ENCODE peak calls at places on chromosomes 11 and 22, in seven cellular contexts. One of them, this sample, is unnamed.

GRCh38 chr11:96154802-96155520 is 188.0 kb downstream of the MAML2 start:
- ATAC-seq in heart left ventricle: no peak
- ATAC-seq in lung: no peak
- ATAC-seq in left lung: no peak
- ATAC-seq in CD8-positive, alpha-beta T cell: no peak
- ATAC-seq in pancreas: no peak
- ATAC-seq in thoracic aorta: no peak
- ATAC-seq in this sample: no peak

GRCh38 chr11:34266090-34266912 is 91.5 kb downstream of the ABTB2 start:
- ATAC-seq in heart left ventricle: peak
- ATAC-seq in lung: peak
- ATAC-seq in left lung: peak
- ATAC-seq in CD8-positive, alpha-beta T cell: no peak
- ATAC-seq in pancreas: no peak
- ATAC-seq in thoracic aorta: peak
- ATAC-seq in this sample: peak

GRCh38 chr11:64734786-64735761 is 8.9 kb downstream of the RASGRP2 start:
- ATAC-seq in heart left ventricle: peak
- ATAC-seq in lung: no peak
- ATAC-seq in left lung: no peak
- ATAC-seq in CD8-positive, alpha-beta T cell: no peak
- ATAC-seq in pancreas: no peak
- ATAC-seq in thoracic aorta: no peak
- ATAC-seq in this sample: no peak

GRCh38 chr11:76543006-76543703 is 98.3 kb downstream of the EMSY start:
- ATAC-seq in heart left ventricle: peak
- ATAC-seq in lung: no peak
- ATAC-seq in left lung: no peak
- ATAC-seq in CD8-positive, alpha-beta T cell: no peak
- ATAC-seq in pancreas: no peak
- ATAC-seq in thoracic aorta: no peak
- ATAC-seq in this sample: no peak

GRCh38 chr22:42022162-42022847 is 23.7 kb downstream of the WBP2NL start:
- ATAC-seq in heart left ventricle: no peak
- ATAC-seq in lung: no peak
- ATAC-seq in left lung: peak
- ATAC-seq in CD8-positive, alpha-beta T cell: no peak
- ATAC-seq in pancreas: no peak
- ATAC-seq in thoracic aorta: no peak
- ATAC-seq in this sample: no peak

GRCh38 chr11:19934828-19935259 is 222.2 kb downstream of the NAV2 start:
- ATAC-seq in heart left ventricle: peak
- ATAC-seq in lung: no peak
- ATAC-seq in left lung: peak
- ATAC-seq in CD8-positive, alpha-beta T cell: no peak
- ATAC-seq in pancreas: no peak
- ATAC-seq in thoracic aorta: no peak
- ATAC-seq in this sample: peak

GRCh38 chr11:34355726-34356125 is 2.1 kb downstream of the ABTB2 start:
- ATAC-seq in heart left ventricle: no peak
- ATAC-seq in lung: no peak
- ATAC-seq in left lung: no peak
- ATAC-seq in CD8-positive, alpha-beta T cell: no peak
- ATAC-seq in pancreas: no peak
- ATAC-seq in thoracic aorta: no peak
- ATAC-seq in this sample: no peak

GRCh38 chr22:20221421-20222340 is 46.4 kb downstream of the RTN4R start:
- ATAC-seq in heart left ventricle: peak
- ATAC-seq in lung: no peak
- ATAC-seq in left lung: peak
- ATAC-seq in CD8-positive, alpha-beta T cell: no peak
- ATAC-seq in pancreas: peak
- ATAC-seq in thoracic aorta: no peak
- ATAC-seq in this sample: no peak

GRCh38 chr11:59199546-59200420 is 12.9 kb downstream of the MPEG1 start:
- ATAC-seq in heart left ventricle: no peak
- ATAC-seq in lung: no peak
- ATAC-seq in left lung: no peak
- ATAC-seq in CD8-positive, alpha-beta T cell: peak
- ATAC-seq in pancreas: no peak
- ATAC-seq in thoracic aorta: no peak
- ATAC-seq in this sample: no peak

GRCh38 chr11:114207096-114207495 is 89.1 kb upstream of the NNMT start:
- ATAC-seq in heart left ventricle: no peak
- ATAC-seq in lung: no peak
- ATAC-seq in left lung: no peak
- ATAC-seq in CD8-positive, alpha-beta T cell: no peak
- ATAC-seq in pancreas: no peak
- ATAC-seq in thoracic aorta: no peak
- ATAC-seq in this sample: no peak

GRCh38 chr11:109658169-109658568 is 236.2 kb downstream of the C11orf87 start:
- ATAC-seq in heart left ventricle: peak
- ATAC-seq in lung: peak
- ATAC-seq in left lung: peak
- ATAC-seq in CD8-positive, alpha-beta T cell: no peak
- ATAC-seq in pancreas: no peak
- ATAC-seq in thoracic aorta: no peak
- ATAC-seq in this sample: no peak

GRCh38 chr22:24214467-24215285 is 30.2 kb downstream of the GGT5 start:
- ATAC-seq in heart left ventricle: peak
- ATAC-seq in lung: no peak
- ATAC-seq in left lung: no peak
- ATAC-seq in CD8-positive, alpha-beta T cell: no peak
- ATAC-seq in pancreas: no peak
- ATAC-seq in thoracic aorta: no peak
- ATAC-seq in this sample: no peak

GRCh38 chr11:61369372-61370348 is 7.5 kb downstream of the TMEM138 start:
- ATAC-seq in heart left ventricle: peak
- ATAC-seq in lung: peak
- ATAC-seq in left lung: peak
- ATAC-seq in CD8-positive, alpha-beta T cell: no peak
- ATAC-seq in pancreas: peak
- ATAC-seq in thoracic aorta: no peak
- ATAC-seq in this sample: peak
- TF ChIP-seq CTCF in heart left ventricle: no peak
- TF ChIP-seq CTCF in lung: no peak
- TF ChIP-seq CTCF in left lung: no peak
- TF ChIP-seq CTCF in CD8-positive, alpha-beta T cell: no peak
- TF ChIP-seq CTCF in pancreas: no peak
- TF ChIP-seq CTCF in thoracic aorta: no peak
- TF ChIP-seq CTCF in this sample: no peak

DNA sequence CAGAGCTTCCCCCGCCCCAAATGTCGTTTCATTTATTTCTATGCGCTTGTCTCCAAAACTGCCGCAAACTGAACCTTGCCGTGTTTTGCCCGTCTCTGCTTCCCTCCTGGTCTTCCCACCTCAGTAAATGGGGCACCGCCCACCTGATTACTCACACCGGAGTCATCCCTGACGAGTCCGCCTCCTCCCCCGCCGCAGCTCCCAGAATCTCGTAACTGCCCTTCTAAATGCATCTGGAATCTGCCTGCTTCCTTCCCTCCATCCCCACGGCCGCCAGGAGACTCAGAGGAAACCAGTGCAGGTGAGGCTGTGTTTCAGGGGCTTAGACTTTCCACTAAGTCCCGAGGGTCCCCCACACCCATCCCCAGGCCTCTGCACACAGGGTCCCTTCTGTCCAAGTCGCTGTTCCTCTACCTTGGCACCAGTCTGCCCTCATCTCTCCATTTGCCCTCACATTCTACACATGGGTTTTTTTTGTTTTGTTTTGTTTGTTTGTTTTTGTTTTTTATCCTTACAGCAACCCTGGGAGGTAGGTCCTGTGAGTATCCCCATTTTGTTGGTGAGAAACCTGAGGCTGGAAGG is 62.6 kb upstream of the PHF21B start:
- ATAC-seq in heart left ventricle: no peak
- ATAC-seq in lung: no peak
- ATAC-seq in left lung: no peak
- ATAC-seq in CD8-positive, alpha-beta T cell: no peak
- ATAC-seq in pancreas: no peak
- ATAC-seq in thoracic aorta: no peak
- ATAC-seq in this sample: no peak
- H3K4me3 ChIP-seq in heart left ventricle: no peak
- H3K4me3 ChIP-seq in lung: no peak
- H3K4me3 ChIP-seq in left lung: no peak
- H3K4me3 ChIP-seq in CD8-positive, alpha-beta T cell: no peak
- H3K4me3 ChIP-seq in pancreas: no peak
- H3K4me3 ChIP-seq in thoracic aorta: no peak
- H3K4me3 ChIP-seq in this sample: no peak

GRCh38 chr22:35739642-35740041 is 22.0 kb downstream of the APOL5 start:
- ATAC-seq in heart left ventricle: peak
- ATAC-seq in lung: no peak
- ATAC-seq in left lung: no peak
- ATAC-seq in CD8-positive, alpha-beta T cell: no peak
- ATAC-seq in pancreas: no peak
- ATAC-seq in thoracic aorta: no peak
- ATAC-seq in this sample: no peak
- TF ChIP-seq CTCF in heart left ventricle: no peak
- TF ChIP-seq CTCF in lung: no peak
- TF ChIP-seq CTCF in left lung: no peak
- TF ChIP-seq CTCF in CD8-positive, alpha-beta T cell: no peak
- TF ChIP-seq CTCF in pancreas: no peak
- TF ChIP-seq CTCF in thoracic aorta: peak
- TF ChIP-seq CTCF in this sample: peak

GRCh38 chr22:38842512-38843200 is 1.2 kb downstream of the NPTXR start:
- ATAC-seq in heart left ventricle: no peak
- ATAC-seq in lung: no peak
- ATAC-seq in left lung: no peak
- ATAC-seq in CD8-positive, alpha-beta T cell: no peak
- ATAC-seq in pancreas: no peak
- ATAC-seq in thoracic aorta: no peak
- ATAC-seq in this sample: no peak
- H3K4me3 ChIP-seq in heart left ventricle: peak
- H3K4me3 ChIP-seq in lung: peak
- H3K4me3 ChIP-seq in left lung: peak
- H3K4me3 ChIP-seq in CD8-positive, alpha-beta T cell: peak
- H3K4me3 ChIP-seq in pancreas: peak
- H3K4me3 ChIP-seq in thoracic aorta: peak
- H3K4me3 ChIP-seq in this sample: peak